ENCODE peak calls at places on chromosome 17, in four cellular contexts. M is tibial artery, X is AG10803, T is AG09319. F is an unnamed sample.

GRCh38 chr17:1111599-1112443 is 68.0 kb downstream of the ABR start:
- DNase-seq in X (peak; percentile 29), T (no peak), M (no peak), F (no peak)

GRCh38 chr17:63774982-63775290 is 966 bp downstream of the DDX42 start:
- DNase-seq in M (no peak), X (peak; percentile 17), T (no peak), F (no peak)

GRCh38 chr17:17503566-17504130 is 7.5 kb upstream of the RASD1 start:
- DNase-seq in M (no peak), X (no peak), T (no peak), F (no peak)

GRCh38 chr17:65485388-65486299 is 75.8 kb downstream of the AXIN2 start:
- DNase-seq in X (peak; percentile 56), M (peak; percentile 73), T (no peak), F (peak; percentile 17)

GRCh38 chr17:46818319-46818928 is at the start of gene WNT3:
- DNase-seq in M (no peak), T (no peak), X (no peak), F (no peak)

GRCh38 chr17:15378243-15378642 is 36.8 kb upstream of the TEKT3 start:
- DNase-seq in T (no peak), X (no peak), M (no peak), F (no peak)

GRCh38 chr17:36598951-36599401 is 2.4 kb upstream of the MRM1 start:
- DNase-seq in X (no peak), T (no peak), M (no peak), F (no peak)

GRCh38 chr17:80569936-80570335 is 25.3 kb downstream of the RPTOR start:
- DNase-seq in X (no peak), T (no peak), M (no peak), F (no peak)

GRCh38 chr17:49789278-49789578 is 747 bp downstream of the KAT7 start:
- DNase-seq in X (no peak), M (no peak), T (no peak), F (no peak)